ENCODE peak calls at places on chromosomes 4 and X, in seven cellular contexts. L is fibroblast of lung, M is mammary epithelial cell, Y is neuronal stem cell, G is HCT116, O is Karpas-422, N is astrocyte. X is an unnamed sample.
A peak's percentile ranks its signal among the peaks of the same experiment; 100 is the strongest.

GRCh38 chrX:50813843-50814661 is at the start of gene SHROOM4:
- DNase-seq in L (peak; percentile 47), M (peak; percentile 41), Y (peak; percentile 63), G (no peak), O (no peak), N (peak; percentile 69), X (peak; percentile 82)

GRCh38 chr4:98338761-98339438 is 77.7 kb downstream of the RAP1GDS1 start:
- DNase-seq in L (no peak), M (no peak), Y (no peak), G (no peak), O (no peak), N (no peak), X (no peak)

GRCh38 chr4:171956678-171957077 is 143.5 kb downstream of the GALNTL6 start:
- DNase-seq in L (no peak), M (no peak), Y (no peak), G (no peak), O (no peak), N (no peak), X (no peak)

GRCh38 chr4:96472103-96472867 is 632.4 kb downstream of the PDHA2 start:
- DNase-seq in L (no peak), M (no peak), Y (no peak), G (no peak), O (no peak), N (no peak), X (no peak)

GRCh38 chr4:153152453-153153338 is 51.5 kb upstream of the TRIM2 start:
- DNase-seq in L (peak; percentile 41), M (peak; percentile 16), Y (peak; percentile 56), G (no peak), O (peak; percentile 78), N (peak; percentile 19), X (peak; percentile 88)

GRCh38 chr4:25608644-25609043 is 47.0 kb upstream of the SLC34A2 start:
- DNase-seq in L (no peak), M (no peak), Y (no peak), G (no peak), O (no peak), N (no peak), X (no peak)

GRCh38 chr4:135497563-135498152 is 1296.1 kb upstream of the PABPC4L start:
- DNase-seq in L (no peak), M (no peak), Y (no peak), G (no peak), O (no peak), N (no peak), X (no peak)

GRCh38 chr4:16993966-16994840 is 95.8 kb upstream of the LDB2 start:
- DNase-seq in L (no peak), M (no peak), Y (no peak), G (no peak), O (no peak), N (no peak), X (peak; percentile 67)

GRCh38 chrX:44431206-44431605 is 87.7 kb upstream of the EFHC2 start:
- DNase-seq in L (peak; percentile 41), M (peak; percentile 81), Y (no peak), G (peak; percentile 6), O (no peak), N (peak; percentile 41), X (no peak)

GRCh38 chrX:57900961-57901360 is 9.3 kb downstream of the ZXDA start:
- DNase-seq in L (peak; percentile 34), M (no peak), Y (no peak), G (no peak), O (no peak), N (peak; percentile 63), X (no peak)

GRCh38 chrX:51395807-51396728 is 63.4 kb downstream of the NUDT10 start:
- DNase-seq in L (peak; percentile 21), M (no peak), Y (peak; percentile 2), G (no peak), O (peak; percentile 42), N (no peak), X (peak; percentile 69)

GRCh38 chr4:112327950-112328349 is 30.8 kb downstream of the ALPK1 start:
- DNase-seq in L (peak; percentile 79), M (peak; percentile 45), Y (peak; percentile 58), G (peak; percentile 32), O (peak; percentile 82), N (peak; percentile 21), X (peak; percentile 52)

GRCh38 chrX:5278908-5279307 is 949.8 kb downstream of the NLGN4X start:
- DNase-seq in L (no peak), M (no peak), Y (no peak), G (no peak), O (no peak), N (no peak), X (no peak)

GRCh38 chrX:52934704-52935468 is 23.4 kb downstream of the FAM156A start:
- DNase-seq in L (peak; percentile 94), M (peak; percentile 92), Y (peak; percentile 88), G (peak; percentile 74), O (peak; percentile 98), N (peak; percentile 91), X (peak; percentile 95)

GRCh38 chr4:144611850-144612249 is 34.1 kb upstream of the HHIP start:
- DNase-seq in L (peak; percentile 23), M (peak; percentile 22), Y (no peak), G (peak; percentile 26), O (peak; percentile 73), N (no peak), X (peak; percentile 80)

GRCh38 chr4:2785613-2786012 is 7.3 kb upstream of the SH3BP2 start:
- DNase-seq in L (no peak), M (no peak), Y (no peak), G (no peak), O (peak; percentile 82), N (no peak), X (peak; percentile 45)

GRCh38 chrX:41923925-41924693 is 755 bp upstream of the CASK start:
- DNase-seq in L (peak; percentile 35), M (peak; percentile 44), Y (no peak), G (peak; percentile 22), O (no peak), N (peak; percentile 39), X (peak; percentile 65)

GRCh38 chr4:168551211-168551610 is 54.4 kb downstream of the PALLD start:
- DNase-seq in L (peak; percentile 89), M (peak; percentile 80), Y (no peak), G (no peak), O (no peak), N (peak; percentile 89), X (no peak)

GRCh38 chr4:137203601-137204000 is 328.7 kb downstream of the PCDH18 start:
- DNase-seq in L (peak; percentile 74), M (no peak), Y (no peak), G (no peak), O (no peak), N (peak; percentile 68), X (no peak)

GRCh38 chr4:144575181-144575580 is 70.8 kb upstream of the HHIP start:
- DNase-seq in L (no peak), M (no peak), Y (no peak), G (no peak), O (no peak), N (no peak), X (no peak)

GRCh38 chrX:87265518-87265917 is 252.1 kb upstream of the KLHL4 start:
- DNase-seq in L (no peak), M (peak; percentile 1), Y (no peak), G (no peak), O (no peak), N (no peak), X (no peak)

DNA sequence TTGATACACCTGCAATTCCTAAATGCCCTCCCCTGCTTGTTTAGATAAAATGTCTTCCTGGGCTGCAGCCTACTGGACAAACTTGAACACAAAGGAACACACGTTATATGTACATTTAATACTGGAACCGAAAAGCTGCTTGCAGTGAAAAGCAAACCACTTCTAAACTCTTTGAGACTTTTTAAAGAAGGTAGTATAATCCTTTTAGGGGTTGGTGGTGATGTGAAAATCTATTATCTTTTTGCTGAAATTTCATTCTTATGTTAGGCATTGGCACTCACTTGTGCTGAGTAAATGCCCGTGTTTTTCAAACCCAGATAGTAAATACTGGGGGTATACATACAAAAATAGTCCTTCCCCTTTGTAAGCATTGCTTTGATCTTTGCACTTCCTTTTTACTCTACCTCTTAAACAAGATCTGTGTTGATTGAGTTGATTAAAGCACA is 2.2 kb downstream of the NFKB1 start:
- DNase-seq in L (no peak), M (no peak), Y (no peak), G (no peak), O (no peak), N (no peak), X (no peak)
- H3K9ac ChIP-seq in L (no peak overlapping the region), M (peak overlapping the region; percentile 54), Y (no peak overlapping the region), G (no peak overlapping the region), O (no peak overlapping the region), N (peak overlapping the region; percentile 98), X (no peak overlapping the region)

DNA sequence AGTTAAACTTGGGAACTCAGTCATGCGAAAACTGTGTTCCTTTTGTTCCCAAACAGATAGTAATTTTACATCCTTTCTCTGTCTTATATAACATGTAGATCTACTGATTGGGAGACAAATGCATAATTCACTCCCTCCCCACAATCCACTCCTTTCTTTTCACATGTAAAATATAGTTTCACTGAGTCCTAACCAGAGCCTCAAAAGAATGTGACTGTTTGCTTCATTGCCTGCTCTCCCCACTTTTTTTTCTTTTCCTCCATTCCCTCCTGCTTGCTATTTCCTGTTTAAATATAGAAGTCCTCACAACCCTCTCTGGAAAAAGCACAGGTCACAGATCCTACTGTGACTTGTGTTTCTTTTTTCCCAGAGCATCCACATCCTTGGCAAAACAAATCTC is 699.3 kb upstream of the ADGRL3 start:
- DNase-seq in L (no peak), M (no peak), Y (no peak), G (no peak), O (no peak), N (no peak), X (no peak)
- H3K4me3 ChIP-seq in L (no peak overlapping the region), M (no peak overlapping the region), Y (peak overlapping the region; percentile 5), G (no peak overlapping the region), O (no peak overlapping the region), N (no peak overlapping the region), X (no peak overlapping the region)

GRCh38 chr4:123827511-123827910 is 430.9 kb downstream of the SPRY1 start:
- DNase-seq in L (no peak), M (no peak), Y (no peak), G (no peak), O (no peak), N (no peak), X (no peak)
- H3K9ac ChIP-seq in L (no peak overlapping the region), M (no peak overlapping the region), Y (no peak overlapping the region), G (no peak overlapping the region), O (no peak overlapping the region), N (no peak overlapping the region), X (no peak overlapping the region)

GRCh38 chrX:48957827-48958634 is 624 bp upstream of the OTUD5 start:
- DNase-seq in L (peak; percentile 98), M (peak; percentile 95), Y (peak; percentile 94), G (peak; percentile 93), O (peak; percentile 96), N (peak; percentile 92), X (peak; percentile 97)

GRCh38 chrX:48956728-48957414 is 536 bp downstream of the OTUD5 start:
- DNase-seq in L (no peak), M (no peak), Y (no peak), G (no peak), O (no peak), N (no peak), X (no peak)

GRCh38 chrX:48958635-48959094 is 1.3 kb upstream of the OTUD5 start:
- DNase-seq in L (peak; percentile 66), M (peak; percentile 46), Y (no peak), G (no peak), O (peak; percentile 55), N (peak; percentile 42), X (no peak)

GRCh38 chrX:48960291-48960690 is 2.9 kb upstream of the OTUD5 start:
- DNase-seq in L (no peak), M (no peak), Y (no peak), G (no peak), O (peak; percentile 67), N (no peak), X (no peak)

DNA sequence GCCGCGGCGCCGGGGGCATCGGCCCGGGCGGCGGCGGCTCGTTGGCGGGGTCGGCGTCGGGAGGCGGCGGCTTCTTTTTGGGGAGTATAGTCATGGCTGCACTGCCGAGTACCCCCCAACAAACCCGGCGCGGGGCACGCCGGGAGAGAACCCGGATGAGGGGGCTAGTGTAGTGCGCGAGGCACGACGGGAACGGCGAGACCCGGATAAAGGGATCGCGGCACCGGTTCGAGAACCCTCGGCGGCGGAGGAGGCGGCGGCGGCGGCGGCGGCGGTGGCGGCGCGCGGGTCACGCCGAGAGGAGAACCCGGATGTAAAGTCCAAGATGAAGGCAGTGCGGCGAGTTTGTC is at the start of gene OTUD5:
- DNase-seq in L (no peak), M (no peak), Y (no peak), G (no peak), O (peak; percentile 89), N (no peak), X (no peak)
- H3K4me3 ChIP-seq in L (peak within 1 kb of the TSS; percentile 75), M (peak within 1 kb of the TSS; percentile 75), Y (peak within 1 kb of the TSS; percentile 77), G (peak within 1 kb of the TSS; percentile 76), O (peak within 1 kb of the TSS; percentile 79), N (peak within 1 kb of the TSS; percentile 87), X (peak within 1 kb of the TSS; percentile 87)

X was measured in endodermal cell.